ENCODE peak calls at places on chromosome 4, in five cellular contexts. Z is GM06990, N is ascending aorta, U is posterior vena cava, D is fibroblast of pulmonary artery. J is an unnamed sample.

GRCh38 chr4:148061139-148061476 is 329.2 kb downstream of the ARHGAP10 start:
- DNase-seq in Z (no peak), N (no peak), U (no peak), D (no peak), J (no peak)

GRCh38 chr4:134935320-134935719 is 733.7 kb upstream of the PABPC4L start:
- DNase-seq in Z (no peak), N (no peak), U (no peak), D (peak), J (no peak)

GRCh38 chr4:1080432-1080831 is 32.9 kb downstream of the RNF212 start:
- DNase-seq in Z (no peak), N (no peak), U (peak), D (no peak), J (no peak)

GRCh38 chr4:6448476-6449170 is 23.8 kb downstream of the PPP2R2C start:
- DNase-seq in Z (no peak), N (no peak), U (peak), D (no peak), J (peak)

GRCh38 chr4:142408003-142408441 is 438.1 kb downstream of the INPP4B start:
- DNase-seq in Z (no peak), N (no peak), U (no peak), D (peak), J (no peak)

GRCh38 chr4:39976141-39976944 is 1.4 kb downstream of the PDS5A start:
- DNase-seq in Z (peak), N (peak), U (peak), D (peak), J (peak)

GRCh38 chr4:164056426-164057142 is 562.1 kb downstream of the TMA16 start:
- DNase-seq in Z (no peak), N (no peak), U (no peak), D (no peak), J (no peak)

GRCh38 chr4:41693629-41694028 is 54.9 kb downstream of the PHOX2B start:
- DNase-seq in Z (no peak), N (no peak), U (no peak), D (peak), J (no peak)

GRCh38 chr4:67122029-67122428 is 423.3 kb downstream of the CENPC start:
- DNase-seq in Z (no peak), N (no peak), U (no peak), D (peak), J (no peak)

GRCh38 chr4:132108784-132109183 is 1040.3 kb upstream of the PCDH10 start:
- DNase-seq in Z (no peak), N (no peak), U (no peak), D (peak), J (no peak)

GRCh38 chr4:74996996-74997395 is 64.1 kb downstream of the PARM1 start:
- DNase-seq in Z (no peak), N (no peak), U (no peak), D (no peak), J (no peak)

GRCh38 chr4:121950212-121950679 is 1.6 kb downstream of the TRPC3 start:
- DNase-seq in Z (peak), N (no peak), U (peak), D (peak), J (peak)

GRCh38 chr4:650951-651883 is 22.9 kb downstream of the ATP5ME start:
- DNase-seq in Z (no peak), N (no peak), U (no peak), D (no peak), J (no peak)

GRCh38 chr4:141659539-141659938 is 23.2 kb downstream of the IL15 start:
- DNase-seq in Z (no peak), N (no peak), U (no peak), D (no peak), J (no peak)

GRCh38 chr4:75781328-75781727 is 57.0 kb downstream of the USO1 start:
- DNase-seq in Z (no peak), N (no peak), U (no peak), D (no peak), J (no peak)

GRCh38 chr4:156790866-156791265 is 180.7 kb downstream of the PDGFC start:
- DNase-seq in Z (no peak), N (no peak), U (no peak), D (peak), J (no peak)

GRCh38 chr4:10099521-10100325 is 16.9 kb downstream of the WDR1 start:
- DNase-seq in Z (no peak), N (no peak), U (no peak), D (no peak), J (no peak)

GRCh38 chr4:55358668-55359067 is 12.6 kb downstream of the SRD5A3 start:
- DNase-seq in Z (peak), N (no peak), U (no peak), D (peak), J (no peak)

GRCh38 chr4:94621491-94622080 is 136.2 kb upstream of the BMPR1B start:
- DNase-seq in Z (peak), N (no peak), U (no peak), D (peak), J (no peak)

GRCh38 chr4:102832105-102832504 is 4.8 kb upstream of the UBE2D3 start:
- DNase-seq in Z (no peak), N (no peak), U (no peak), D (no peak), J (no peak)

GRCh38 chr4:46503739-46504138 is 113.8 kb upstream of the GABRA2 start:
- DNase-seq in Z (no peak), N (no peak), U (no peak), D (peak), J (no peak)

GRCh38 chr4:71110499-71110898 is 117.0 kb downstream of the DCK start:
- DNase-seq in Z (no peak), N (no peak), U (no peak), D (no peak), J (no peak)

GRCh38 chr4:34880246-34880645 is 1364.1 kb downstream of the ARAP2 start:
- DNase-seq in Z (no peak), N (no peak), U (no peak), D (no peak), J (no peak)

GRCh38 chr4:129903861-129904260 is 807.9 kb downstream of the C4orf33 start:
- DNase-seq in Z (no peak), N (no peak), U (no peak), D (no peak), J (no peak)

GRCh38 chr4:185874516-185875230 is 62.7 kb upstream of the SORBS2 start:
- DNase-seq in Z (no peak), N (no peak), U (no peak), D (peak), J (no peak)

GRCh38 chr4:149980941-149981340 is 97.3 kb upstream of the DCLK2 start:
- DNase-seq in Z (peak), N (no peak), U (no peak), D (peak), J (no peak)

GRCh38 chr4:83378426-83378825 is 43.8 kb upstream of the HPSE start:
- DNase-seq in Z (peak), N (no peak), U (no peak), D (no peak), J (no peak)

GRCh38 chr4:147582386-147583077 is 34.7 kb upstream of the TMEM184C start:
- DNase-seq in Z (no peak), N (no peak), U (no peak), D (peak), J (no peak)

GRCh38 chr4:100960232-100960631 is 387.1 kb downstream of the PPP3CA start:
- DNase-seq in Z (no peak), N (no peak), U (no peak), D (no peak), J (no peak)

GRCh38 chr4:20192754-20193521 is 58.8 kb upstream of the SLIT2 start:
- DNase-seq in Z (no peak), N (no peak), U (no peak), D (peak), J (no peak)

GRCh38 chr4:92303621-92304027 is at the start of gene GRID2:
- DNase-seq in Z (no peak), N (no peak), U (no peak), D (peak), J (peak)

J was measured in upper lobe of right lung.